ENCODE peak calls at places on chromosome 3, in six cellular contexts. W is ELF-1, Z is GM13976, H is iris pigment epithelial cell, V is GDM1, U is LoVo. B is an unnamed sample.

GRCh38 chr3:76684946-76685345 is 355.0 kb upstream of the ROBO2 start:
- DNase-seq in W (no peak), Z (no peak), H (no peak), V (no peak), U (no peak), B (no peak)

GRCh38 chr3:39038165-39038564 is 13.6 kb downstream of the SCN11A start:
- DNase-seq in W (no peak), Z (no peak), H (peak), V (no peak), U (no peak), B (no peak)

GRCh38 chr3:132654190-132654589 is 5.4 kb downstream of the ACAD11 start:
- DNase-seq in W (no peak), Z (no peak), H (no peak), V (no peak), U (no peak), B (no peak)

GRCh38 chr3:71305246-71306206 is 278.0 kb downstream of the FOXP1 start:
- DNase-seq in W (peak), Z (no peak), H (peak), V (no peak), U (no peak), B (no peak)

GRCh38 chr3:192845196-192845855 is 72.3 kb downstream of the MB21D2 start:
- DNase-seq in W (no peak), Z (no peak), H (peak), V (no peak), U (no peak), B (no peak)

GRCh38 chr3:79973917-79974595 is 206.3 kb upstream of the ROBO1 start:
- DNase-seq in W (no peak), Z (no peak), H (peak), V (no peak), U (no peak), B (no peak)

GRCh38 chr3:128922804-128923459 is 43.5 kb downstream of the ACAD9 start:
- DNase-seq in W (no peak), Z (no peak), H (no peak), V (no peak), U (no peak), B (peak)

GRCh38 chr3:108441081-108441507 is 69.3 kb downstream of the MYH15 start:
- DNase-seq in W (peak), Z (no peak), H (peak), V (no peak), U (no peak), B (no peak)

GRCh38 chr3:71628571-71628970 is 45.0 kb upstream of the FOXP1 start:
- DNase-seq in W (no peak), Z (no peak), H (no peak), V (no peak), U (no peak), B (no peak)

GRCh38 chr3:72177075-72178050 is 392.4 kb upstream of the PROK2 start:
- DNase-seq in W (peak), Z (peak), H (peak), V (peak), U (no peak), B (peak)

GRCh38 chr3:121786485-121786884 is 36.9 kb upstream of the GOLGB1 start:
- DNase-seq in W (no peak), Z (no peak), H (peak), V (no peak), U (no peak), B (no peak)

GRCh38 chr3:192419312-192419711 is 308.0 kb downstream of the FGF12 start:
- DNase-seq in W (no peak), Z (no peak), H (no peak), V (no peak), U (no peak), B (no peak)

GRCh38 chr3:100334340-100335136 is at the start of gene NIT2:
- DNase-seq in W (peak), Z (peak), H (peak), V (peak), U (peak), B (peak)

GRCh38 chr3:127084401-127084990 is 101.6 kb downstream of the PLXNA1 start:
- DNase-seq in W (no peak), Z (no peak), H (no peak), V (no peak), U (no peak), B (no peak)

GRCh38 chr3:155658669-155659068 is 86.2 kb downstream of the PLCH1 start:
- DNase-seq in W (no peak), Z (no peak), H (no peak), V (no peak), U (no peak), B (no peak)

GRCh38 chr3:137191133-137191923 is 233.5 kb downstream of the IL20RB start:
- DNase-seq in W (no peak), Z (no peak), H (no peak), V (no peak), U (no peak), B (no peak)

GRCh38 chr3:72379500-72380187 is 468.6 kb downstream of the SHQ1 start:
- DNase-seq in W (no peak), Z (no peak), H (peak), V (no peak), U (no peak), B (no peak)

GRCh38 chr3:128787256-128788253 is 61.6 kb downstream of the RAB7A start:
- DNase-seq in W (peak), Z (no peak), H (peak), V (no peak), U (peak), B (peak)

GRCh38 chr3:65402597-65402996 is 636.1 kb downstream of the MAGI1 start:
- DNase-seq in W (peak), Z (no peak), H (peak), V (no peak), U (peak), B (no peak)

GRCh38 chr3:100629728-100630127 is 20.3 kb downstream of the ADGRG7 start:
- DNase-seq in W (no peak), Z (no peak), H (peak), V (peak), U (no peak), B (no peak)

GRCh38 chr3:184604039-184604955 is 42.7 kb downstream of the EPHB3 start:
- DNase-seq in W (peak), Z (peak), H (no peak), V (no peak), U (no peak), B (peak)

GRCh38 chr3:139265131-139266016 is 78.4 kb upstream of the MRPS22 start:
- DNase-seq in W (no peak), Z (no peak), H (no peak), V (no peak), U (no peak), B (no peak)

GRCh38 chr3:13057641-13058040 is 15.6 kb downstream of the IQSEC1 start:
- DNase-seq in W (peak), Z (no peak), H (no peak), V (no peak), U (no peak), B (no peak)

B was measured in KBM-7.